ENCODE peak calls at places on chromosome 17, in seven cellular contexts. P is amniotic stem cell, E is suprapubic skin, A is GF-D8, L is endothelial cell, M is SJSA1, B is psoas muscle. Q is an unnamed sample.

GRCh38 chr17:47829870-47830269 is 1.5 kb downstream of the MRPL10 start:
- DNase-seq in L (no peak), M (peak; percentile 71), P (no peak), E (no peak), B (no peak), A (no peak), Q (no peak)

GRCh38 chr17:81858967-81859905 is 1.1 kb downstream of the P4HB start:
- DNase-seq in P (no peak), E (no peak), L (no peak), M (no peak), B (no peak), A (peak; percentile 69), Q (no peak)

GRCh38 chr17:37465058-37465616 is 24.6 kb upstream of the DUSP14 start:
- DNase-seq in E (no peak), A (no peak), L (no peak), B (no peak), P (no peak), M (no peak), Q (peak; percentile 17)

GRCh38 chr17:43784628-43785101 is 4.4 kb downstream of the CFAP97D1 start:
- DNase-seq in B (no peak), L (no peak), E (no peak), M (no peak), A (no peak), P (no peak), Q (no peak)

GRCh38 chr17:75087558-75088453 is at the start of gene SLC16A5:
- DNase-seq in M (peak; percentile 83), A (peak; percentile 82), B (peak; percentile 92), E (peak; percentile 92), P (peak; percentile 43), L (peak; percentile 96), Q (peak; percentile 95)

GRCh38 chr17:869067-869466 is 86.9 kb downstream of the MRM3 start:
- DNase-seq in L (no peak), B (peak; percentile 85), A (no peak), P (no peak), M (no peak), E (no peak), Q (no peak)

GRCh38 chr17:51427259-51428255 is 167.2 kb downstream of the UTP18 start:
- DNase-seq in L (peak; percentile 12), A (no peak), M (peak; percentile 36), P (no peak), E (no peak), B (no peak), Q (no peak)

GRCh38 chr17:80908776-80909175 is 82.9 kb upstream of the CHMP6 start:
- DNase-seq in P (no peak), L (no peak), M (no peak), A (no peak), E (no peak), B (peak; percentile 9), Q (no peak)

GRCh38 chr17:9645858-9646555 is 690 bp downstream of the USP43 start:
- DNase-seq in M (peak; percentile 57), E (peak; percentile 54), L (peak; percentile 55), P (no peak), B (peak; percentile 25), A (no peak), Q (peak; percentile 66)

GRCh38 chr17:6749519-6749918 is 6.3 kb upstream of the XAF1 start:
- DNase-seq in A (no peak), P (no peak), E (no peak), M (no peak), L (no peak), B (no peak), Q (peak; percentile 43)

GRCh38 chr17:70774339-70775110 is 605.2 kb downstream of the KCNJ2 start:
- DNase-seq in B (no peak), M (no peak), P (no peak), A (no peak), L (no peak), E (no peak), Q (no peak)

GRCh38 chr17:2090210-2090641 is 35.3 kb downstream of the HIC1 start:
- DNase-seq in M (no peak), B (no peak), L (no peak), E (no peak), P (no peak), A (no peak), Q (no peak)

GRCh38 chr17:27848941-27849340 is 44.2 kb downstream of the LYRM9 start:
- DNase-seq in A (no peak), B (no peak), P (no peak), M (no peak), E (no peak), L (no peak), Q (no peak)

Q was measured in MCF 10A.